ENCODE peak calls at places on chromosome 3, in seven cellular contexts. W is GM23338, I is neuronal stem cell, O is EH, P is 8988T, Z is RPMI8226, C is IMR-90. M is an unnamed sample.

GRCh38 chr3:167559922-167560321 is 86.1 kb upstream of the SERPINI2 start:
- DNase-seq in I (no peak), O (no peak), Z (no peak), C (no peak), W (no peak), P (no peak), M (no peak)

GRCh38 chr3:42446111-42447050 is 36.0 kb upstream of the LYZL4 start:
- DNase-seq in C (no peak), O (no peak), Z (no peak), I (no peak), W (peak), P (no peak), M (no peak)

GRCh38 chr3:40975711-40976121 is 223.6 kb upstream of the CTNNB1 start:
- DNase-seq in P (no peak), C (no peak), O (peak), W (no peak), I (no peak), Z (no peak), M (no peak)

GRCh38 chr3:126098391-126098858 is 14.5 kb upstream of the SLC41A3 start:
- DNase-seq in Z (no peak), I (no peak), O (peak), P (no peak), W (no peak), C (peak), M (no peak)

GRCh38 chr3:177835917-177836316 is 638.6 kb upstream of the TBL1XR1 start:
- DNase-seq in W (no peak), P (no peak), Z (no peak), O (peak), C (peak), I (no peak), M (peak)

GRCh38 chr3:150055332-150055731 is 84.6 kb upstream of the PFN2 start:
- DNase-seq in P (no peak), C (no peak), W (no peak), O (no peak), I (no peak), Z (no peak), M (no peak)

GRCh38 chr3:41362638-41363559 is 163.6 kb downstream of the CTNNB1 start:
- DNase-seq in P (no peak), C (no peak), O (peak), I (peak), W (peak), Z (no peak), M (peak)

GRCh38 chr3:8741581-8742355 is 8.2 kb downstream of the CAV3 start:
- DNase-seq in Z (no peak), I (peak), W (peak), C (peak), P (peak), O (peak), M (peak)

GRCh38 chr3:172355836-172356235 is 92.4 kb downstream of the GHSR start:
- DNase-seq in Z (no peak), C (peak), I (no peak), W (no peak), O (peak), P (no peak), M (peak)

GRCh38 chr3:123446210-123446609 is 2.7 kb downstream of the ADCY5 start:
- DNase-seq in P (no peak), O (no peak), Z (no peak), I (no peak), W (no peak), C (no peak), M (no peak)

GRCh38 chr3:124887177-124887995 is at the start of gene ITGB5:
- DNase-seq in W (peak), Z (peak), I (peak), P (peak), C (peak), O (peak), M (peak)

GRCh38 chr3:123629747-123630047 is 44.8 kb upstream of the HACD2 start:
- DNase-seq in Z (no peak), C (no peak), P (no peak), W (peak), O (no peak), I (no peak), M (no peak)

GRCh38 chr3:9808345-9809037 is 1.6 kb upstream of the TTLL3 start:
- DNase-seq in O (peak), I (peak), P (no peak), Z (peak), W (peak), C (peak), M (peak)

GRCh38 chr3:101091489-101091888 is 98.3 kb upstream of the ABI3BP start:
- DNase-seq in C (peak), W (peak), O (peak), Z (no peak), P (no peak), I (no peak), M (peak)

GRCh38 chr3:61009025-61009424 is 242.2 kb downstream of the FHIT start:
- DNase-seq in O (no peak), W (peak), I (peak), C (no peak), Z (no peak), P (no peak), M (no peak)

M was measured in fibroblast of the aortic adventitia.